ENCODE peak calls at places on chromosomes 12 and 14, in eight cellular contexts. Q is SJSA1; Z is HTR-8/SVneo; X is activated naive CD8-positive, alpha-beta T cell treated with anti-CD3 and anti-CD28 coated beads, Interleukin-2, amount 50 U/mL, for 24 hours; E is substantia nigra; L is activated CD8-positive, alpha-beta T cell treated with anti-CD3 and anti-CD28 coated beads, Interleukin-2, amount 10 ng/mL, durations not matched to agents 7 days and 5 days; C is breast epithelium; F is midbrain. V is an unnamed sample.

GRCh38 chr12:27822076-27822712 is 42.2 kb upstream of the MANSC4 start:
- DNase-seq in Q (no peak), Z (peak), X (peak), E (no peak), L (peak), C (no peak), F (no peak), V (peak)

GRCh38 chr14:75876526-75876925 is 105.3 kb downstream of the TGFB3 start:
- DNase-seq in Q (no peak), Z (no peak), X (no peak), E (peak), L (no peak), C (no peak), F (peak), V (no peak)

GRCh38 chr14:23568021-23568599 is 519 bp upstream of the AP1G2 start:
- DNase-seq in Q (no peak), Z (no peak), X (no peak), E (no peak), L (no peak), C (peak), F (no peak), V (no peak)

GRCh38 chr12:122137681-122138080 is 36.3 kb downstream of the IL31 start:
- DNase-seq in Q (no peak), Z (no peak), X (no peak), E (no peak), L (no peak), C (no peak), F (no peak), V (no peak)

GRCh38 chr14:39841088-39841487 is 408.9 kb upstream of the FBXO33 start:
- DNase-seq in Q (peak), Z (no peak), X (no peak), E (no peak), L (no peak), C (no peak), F (no peak), V (no peak)

GRCh38 chr14:19800282-19801117 is 3.1 kb upstream of the OR4N2 start:
- DNase-seq in Q (no peak), Z (no peak), X (no peak), E (peak), L (no peak), C (no peak), F (peak), V (no peak)

GRCh38 chr14:61388976-61389576 is 67.7 kb downstream of the PRKCH start:
- DNase-seq in Q (peak), Z (no peak), X (no peak), E (no peak), L (peak), C (no peak), F (no peak), V (no peak)

GRCh38 chr12:16939871-16940306 is 333.9 kb upstream of the LMO3 start:
- DNase-seq in Q (no peak), Z (peak), X (no peak), E (no peak), L (peak), C (no peak), F (no peak), V (no peak)

GRCh38 chr14:78172428-78172827 is 2.3 kb downstream of the NRXN3 start:
- DNase-seq in Q (no peak), Z (no peak), X (no peak), E (no peak), L (no peak), C (no peak), F (no peak), V (no peak)

GRCh38 chr14:91373591-91374245 is 43.9 kb downstream of the CCDC88C start:
- DNase-seq in Q (no peak), Z (peak), X (no peak), E (no peak), L (peak), C (no peak), F (no peak), V (no peak)

GRCh38 chr14:75450381-75451276 is 22.8 kb downstream of the JDP2 start:
- DNase-seq in Q (no peak), Z (no peak), X (no peak), E (no peak), L (no peak), C (peak), F (no peak), V (peak)

GRCh38 chr12:64120568-64120967 is 101.5 kb downstream of the KICS2 start:
- DNase-seq in Q (peak), Z (no peak), X (no peak), E (no peak), L (no peak), C (no peak), F (no peak), V (no peak)

GRCh38 chr12:3034067-3034750 is 43.0 kb upstream of the TSPAN9 start:
- DNase-seq in Q (peak), Z (peak), X (peak), E (peak), L (peak), C (peak), F (peak), V (peak)

GRCh38 chr12:120376009-120376408 is 7.0 kb upstream of the MSI1 start:
- DNase-seq in Q (no peak), Z (no peak), X (no peak), E (no peak), L (no peak), C (no peak), F (no peak), V (no peak)

GRCh38 chr12:70724444-70724843 is 87.2 kb upstream of the PTPRB start:
- DNase-seq in Q (no peak), Z (no peak), X (no peak), E (no peak), L (no peak), C (no peak), F (no peak), V (no peak)

GRCh38 chr12:54891717-54892478 is 37.6 kb downstream of the MUCL1 start:
- DNase-seq in Q (peak), Z (no peak), X (no peak), E (no peak), L (no peak), C (peak), F (no peak), V (no peak)

GRCh38 chr14:99569725-99570541 is 34.1 kb downstream of the CCDC85C start:
- DNase-seq in Q (no peak), Z (no peak), X (no peak), E (no peak), L (no peak), C (no peak), F (no peak), V (no peak)

GRCh38 chr12:5718680-5719079 is 226.4 kb downstream of the ANO2 start:
- DNase-seq in Q (no peak), Z (no peak), X (no peak), E (no peak), L (no peak), C (no peak), F (no peak), V (peak)

GRCh38 chr12:54378791-54379400 is 5.6 kb downstream of the ZNF385A start:
- DNase-seq in Q (no peak), Z (peak), X (no peak), E (no peak), L (no peak), C (no peak), F (peak), V (peak)

GRCh38 chr14:99802301-99803105 is 9.3 kb downstream of the EML1 start:
- DNase-seq in Q (no peak), Z (no peak), X (no peak), E (no peak), L (no peak), C (no peak), F (no peak), V (no peak)

GRCh38 chr14:100588671-100589070 is 1.5 kb upstream of the BEGAIN start:
- DNase-seq in Q (no peak), Z (no peak), X (no peak), E (no peak), L (no peak), C (no peak), F (no peak), V (no peak)

GRCh38 chr14:38217538-38217937 is 9.8 kb downstream of the SSTR1 start:
- DNase-seq in Q (no peak), Z (no peak), X (no peak), E (no peak), L (no peak), C (no peak), F (no peak), V (no peak)

GRCh38 chr14:63564318-63564717 is 21.1 kb upstream of the PPP2R5E start:
- DNase-seq in Q (no peak), Z (peak), X (no peak), E (no peak), L (no peak), C (no peak), F (no peak), V (no peak)

GRCh38 chr12:109445224-109445623 is 31.9 kb downstream of the KCTD10 start:
- DNase-seq in Q (no peak), Z (no peak), X (no peak), E (no peak), L (no peak), C (no peak), F (no peak), V (no peak)

GRCh38 chr14:21057803-21058675 is at the start of gene RNASE8:
- DNase-seq in Q (no peak), Z (no peak), X (no peak), E (no peak), L (no peak), C (no peak), F (no peak), V (no peak)

GRCh38 chr12:28390716-28391452 is 200.6 kb downstream of the CCDC91 start:
- DNase-seq in Q (peak), Z (no peak), X (no peak), E (no peak), L (no peak), C (no peak), F (no peak), V (no peak)

GRCh38 chr12:47715393-47715876 is 9.6 kb upstream of the RPAP3 start:
- DNase-seq in Q (peak), Z (peak), X (peak), E (peak), L (peak), C (peak), F (peak), V (peak)

GRCh38 chr12:46523446-46523845 is 150.9 kb upstream of the SLC38A2 start:
- DNase-seq in Q (no peak), Z (no peak), X (no peak), E (no peak), L (no peak), C (no peak), F (no peak), V (no peak)

GRCh38 chr12:459430-460258 is at the start of gene B4GALNT3:
- DNase-seq in Q (no peak), Z (peak), X (peak), E (no peak), L (peak), C (no peak), F (peak), V (peak)

GRCh38 chr12:32302218-32302826 is 97.0 kb upstream of the FGD4 start:
- DNase-seq in Q (peak), Z (peak), X (no peak), E (no peak), L (peak), C (no peak), F (no peak), V (no peak)

GRCh38 chr12:109902866-109903265 is 2.8 kb downstream of the TCHP start:
- DNase-seq in Q (no peak), Z (no peak), X (no peak), E (no peak), L (no peak), C (no peak), F (no peak), V (no peak)

GRCh38 chr12:95739561-95740313 is 50.8 kb downstream of the NTN4 start:
- DNase-seq in Q (no peak), Z (no peak), X (no peak), E (peak), L (no peak), C (peak), F (peak), V (no peak)

GRCh38 chr12:388547-389137 is 478 bp downstream of the KDM5A start:
- DNase-seq in Q (peak), Z (no peak), X (peak), E (no peak), L (peak), C (no peak), F (no peak), V (peak)

GRCh38 chr12:105970885-105971284 is 167.9 kb downstream of the NUAK1 start:
- DNase-seq in Q (no peak), Z (no peak), X (no peak), E (no peak), L (no peak), C (no peak), F (no peak), V (no peak)